ENCODE peak calls at places on chromosomes 3 and 15, in nine cellular contexts. O is GM23248; J is transverse colon; L is mesendoderm; V is MM.1S; H is lower lobe of right lung; F is effector memory CD4-positive, alpha-beta T cell; Z is AG04450; W is neural progenitor cell. C is an unnamed sample.

GRCh38 chr3:46092704-46093085 is 65.4 kb upstream of the XCR1 start:
- DNase-seq in O (no peak), J (no peak), L (no peak), V (peak), H (no peak), F (no peak), Z (no peak), W (no peak), C (no peak)

GRCh38 chr3:196287066-196287404 is 491 bp downstream of the PCYT1A start:
- DNase-seq in O (peak), J (no peak), L (no peak), V (peak), H (no peak), F (peak), Z (no peak), W (no peak), C (no peak)

GRCh38 chr3:132380979-132381944 is 36.0 kb upstream of the DNAJC13 start:
- DNase-seq in O (peak), J (no peak), L (no peak), V (peak), H (no peak), F (no peak), Z (no peak), W (peak), C (peak)

GRCh38 chr15:60344987-60345386 is 52.8 kb downstream of the ANXA2 start:
- DNase-seq in O (peak), J (no peak), L (no peak), V (no peak), H (no peak), F (no peak), Z (no peak), W (no peak), C (no peak)

GRCh38 chr3:58210761-58211477 is at the start of gene DNASE1L3:
- DNase-seq in O (no peak), J (no peak), L (no peak), V (no peak), H (no peak), F (no peak), Z (no peak), W (no peak), C (peak)

GRCh38 chr3:95905182-95905581 is 909.2 kb upstream of the EPHA6 start:
- DNase-seq in O (peak), J (no peak), L (no peak), V (no peak), H (no peak), F (no peak), Z (no peak), W (no peak), C (no peak)

GRCh38 chr15:87527416-87527815 is 729.1 kb downstream of the NTRK3 start:
- DNase-seq in O (no peak), J (no peak), L (peak), V (no peak), H (no peak), F (no peak), Z (no peak), W (no peak), C (peak)

GRCh38 chr3:27279153-27279552 is 90.0 kb downstream of the NEK10 start:
- DNase-seq in O (peak), J (no peak), L (peak), V (peak), H (no peak), F (no peak), Z (no peak), W (peak), C (peak)

GRCh38 chr3:187610926-187611545 is 59.2 kb downstream of the SST start:
- DNase-seq in O (peak), J (no peak), L (no peak), V (no peak), H (no peak), F (no peak), Z (no peak), W (no peak), C (no peak)

GRCh38 chr3:173916799-173917198 is 519.3 kb downstream of the NLGN1 start:
- DNase-seq in O (no peak), J (no peak), L (no peak), V (peak), H (no peak), F (no peak), Z (no peak), W (no peak), C (no peak)

GRCh38 chr3:194956697-194957396 is 271.2 kb downstream of the FAM43A start:
- DNase-seq in O (no peak), J (no peak), L (no peak), V (no peak), H (no peak), F (no peak), Z (no peak), W (no peak), C (no peak)

GRCh38 chr15:28112101-28112760 is 13.1 kb upstream of the OCA2 start:
- DNase-seq in O (no peak), J (no peak), L (no peak), V (no peak), H (no peak), F (no peak), Z (no peak), W (no peak), C (no peak)

GRCh38 chr3:165805834-165806561 is 31.2 kb downstream of the BCHE start:
- DNase-seq in O (no peak), J (no peak), L (no peak), V (peak), H (no peak), F (no peak), Z (no peak), W (no peak), C (no peak)
- H3K27ac ChIP-seq in O (no peak), J (peak), L (no peak), V (peak), H (no peak), F (no peak), Z (no peak), W (no peak), C (no peak)

GRCh38 chr3:127754411-127755304 is 67.7 kb downstream of the MGLL start:
- DNase-seq in O (no peak), J (no peak), L (no peak), V (no peak), H (peak), F (no peak), Z (no peak), W (no peak), C (no peak)
- H3K27ac ChIP-seq in O (no peak), J (peak), L (no peak), V (no peak), H (peak), F (no peak), Z (no peak), W (no peak), C (no peak)

DNA sequence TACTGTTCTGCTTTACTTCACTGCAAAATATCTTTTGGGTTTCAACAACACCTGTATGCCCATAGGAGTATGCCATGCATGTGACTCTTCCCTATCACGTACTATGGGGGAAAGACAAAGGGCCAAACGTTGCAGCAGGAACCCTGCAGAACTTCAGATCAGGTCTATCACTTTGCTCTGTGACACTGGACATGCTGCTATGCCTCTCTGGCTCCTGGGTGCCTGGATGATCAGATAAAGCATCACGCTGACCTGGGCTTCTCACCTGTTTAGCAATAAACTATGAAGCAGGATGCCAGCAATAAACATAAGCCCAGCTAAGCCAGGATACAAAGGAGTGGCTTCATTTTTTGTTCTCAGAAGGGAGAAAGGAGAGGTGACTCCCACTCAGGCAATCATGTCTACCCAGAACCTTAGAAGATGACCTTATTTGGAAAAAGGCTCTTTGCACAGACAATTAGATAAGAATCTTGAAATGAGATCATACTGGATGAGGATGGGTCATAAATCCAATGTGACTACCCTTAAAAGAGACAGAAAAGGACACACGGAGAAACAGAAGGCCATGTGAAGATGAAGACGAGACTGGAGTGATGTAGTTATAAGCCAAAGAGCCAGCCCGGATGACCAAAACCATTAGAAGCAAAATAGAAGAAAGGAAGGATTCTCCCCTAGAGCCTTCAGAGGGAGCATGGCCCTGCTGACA is 19.3 kb downstream of the POMGNT2 start:
- DNase-seq in O (peak), J (no peak), L (no peak), V (no peak), H (no peak), F (no peak), Z (no peak), W (no peak), C (no peak)
- H3K27ac ChIP-seq in O (no peak), J (no peak), L (no peak), V (no peak), H (no peak), F (no peak), Z (no peak), W (no peak), C (no peak)

DNA sequence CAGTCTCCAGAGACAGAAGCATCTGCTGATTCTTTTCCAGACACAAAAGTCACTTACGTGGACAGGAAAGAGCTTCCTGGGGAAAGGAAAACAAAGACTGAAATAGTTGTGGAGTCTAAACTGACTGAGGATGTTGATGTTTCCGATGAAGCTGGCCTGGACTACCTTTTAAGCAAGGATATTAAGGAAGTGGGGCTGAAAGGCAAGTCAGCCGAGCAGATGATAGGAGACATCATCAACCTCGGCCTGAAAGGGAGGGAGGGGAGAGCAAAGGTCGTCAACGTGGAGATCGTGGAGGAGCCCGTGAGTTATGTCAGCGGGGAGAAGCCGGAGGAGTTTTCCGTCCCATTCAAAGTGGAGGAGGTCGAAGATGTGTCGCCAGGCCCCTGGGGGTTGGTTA is 25.4 kb downstream of the SYNM start:
- DNase-seq in O (no peak), J (no peak), L (no peak), V (no peak), H (peak), F (no peak), Z (no peak), W (no peak), C (no peak)
- H3K27ac ChIP-seq in O (no peak), J (peak), L (no peak), V (no peak), H (no peak), F (no peak), Z (no peak), W (no peak), C (no peak)

DNA sequence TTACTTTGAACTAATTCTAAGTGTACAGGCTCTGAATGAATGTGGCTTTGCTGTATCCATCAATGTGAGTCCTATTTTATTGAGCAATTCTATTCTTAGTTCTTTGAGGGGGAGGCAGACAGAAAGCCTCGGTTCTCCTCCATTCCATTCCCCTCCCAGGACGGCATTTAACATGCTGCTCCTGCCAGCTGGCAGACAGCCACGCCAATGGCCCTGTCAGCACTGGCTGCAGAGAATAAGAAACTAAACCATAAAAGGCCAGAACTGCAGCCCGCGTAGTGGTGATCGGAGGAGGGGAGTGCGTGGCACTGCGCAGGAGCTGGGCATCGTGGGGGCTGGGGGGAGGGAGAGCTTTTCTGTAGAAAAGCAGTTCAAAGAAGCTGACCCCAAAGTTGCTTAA is 76.0 kb upstream of the HACD2 start:
- DNase-seq in O (peak), J (peak), L (no peak), V (no peak), H (peak), F (no peak), Z (peak), W (no peak), C (no peak)
- H3K27ac ChIP-seq in O (peak), J (peak), L (no peak), V (no peak), H (peak), F (no peak), Z (peak), W (no peak), C (peak)

GRCh38 chr3:119559441-119559963 is at the start of gene CD80:
- DNase-seq in O (peak), J (peak), L (peak), V (peak), H (peak), F (peak), Z (no peak), W (peak), C (peak)
- H3K27ac ChIP-seq in O (no peak), J (no peak), L (no peak), V (no peak), H (peak), F (peak), Z (no peak), W (no peak), C (no peak)

GRCh38 chr3:292038-292437 is 95.5 kb downstream of the CHL1 start:
- DNase-seq in O (no peak), J (no peak), L (no peak), V (no peak), H (no peak), F (no peak), Z (no peak), W (no peak), C (no peak)
- H3K27ac ChIP-seq in O (no peak), J (no peak), L (no peak), V (no peak), H (no peak), F (no peak), Z (no peak), W (no peak), C (no peak)

DNA sequence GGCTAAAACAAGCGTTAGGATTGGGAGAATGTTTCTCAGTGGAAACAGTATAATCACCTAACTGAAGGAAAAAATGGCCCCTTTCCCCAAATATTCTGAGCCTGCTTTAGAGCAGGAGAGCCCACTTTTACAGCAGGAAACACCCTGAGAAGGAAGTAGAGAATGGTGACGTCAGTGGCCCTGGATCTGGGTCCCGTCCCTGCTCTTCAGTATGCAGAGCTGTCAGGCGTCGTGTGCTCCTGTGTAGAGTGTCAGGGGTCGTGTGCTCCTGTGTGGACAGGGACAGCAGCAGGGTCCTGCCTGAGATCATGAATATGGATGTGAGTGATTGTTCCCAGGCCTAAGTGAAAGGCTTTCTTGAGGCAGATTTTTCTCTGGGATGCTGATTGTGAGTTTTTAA is 45.2 kb downstream of the CGNL1 start:
- DNase-seq in O (peak), J (peak), L (no peak), V (no peak), H (no peak), F (no peak), Z (no peak), W (no peak), C (peak)
- H3K27ac ChIP-seq in O (no peak), J (peak), L (no peak), V (no peak), H (peak), F (no peak), Z (no peak), W (no peak), C (peak)